ENCODE peak calls at places on chromosomes 5 and 9, in five cellular contexts. J, T, Q, F and Z are unnamed samples.

GRCh38 chr9:93304574-93305496 is 120.9 kb downstream of the WNK2 start:
- DNase-seq in T (peak), Q (no peak), F (peak), J (peak), Z (no peak)

GRCh38 chr5:142152383-142152730 is 43.8 kb downstream of the NDFIP1 start:
- DNase-seq in T (no peak), Q (no peak), F (no peak), J (no peak), Z (no peak)

GRCh38 chr9:82054264-82055015 is 65.9 kb downstream of the SPATA31D1 start:
- DNase-seq in F (peak), Q (no peak), T (no peak), J (no peak), Z (no peak)

GRCh38 chr5:157820593-157821252 is 38.2 kb downstream of the CLINT1 start:
- DNase-seq in F (peak), T (no peak), Q (peak), J (peak), Z (no peak)

GRCh38 chr5:150295172-150295611 is 5.6 kb upstream of the CAMK2A start:
- DNase-seq in J (no peak), F (no peak), Q (no peak), T (no peak), Z (no peak)

GRCh38 chr5:127839072-127839471 is 135.9 kb downstream of the CCDC192 start:
- DNase-seq in Q (no peak), J (no peak), T (no peak), F (no peak), Z (no peak)

GRCh38 chr9:98317134-98317857 is 61.8 kb upstream of the TBC1D2 start:
- DNase-seq in T (no peak), F (peak), Q (no peak), J (no peak), Z (no peak)

GRCh38 chr5:119269061-119269579 is 86.7 kb upstream of the TNFAIP8 start:
- DNase-seq in J (peak), T (no peak), F (peak), Q (no peak), Z (no peak)

GRCh38 chr9:93893899-93894690 is 61.1 kb downstream of the BARX1 start:
- DNase-seq in J (peak), F (no peak), Q (no peak), T (no peak), Z (no peak)

GRCh38 chr9:100322954-100323536 is 29.7 kb downstream of the TEX10 start:
- DNase-seq in F (peak), J (peak), T (peak), Q (no peak), Z (no peak)

GRCh38 chr5:142301487-142302035 is 23.3 kb downstream of the SPRY4 start:
- DNase-seq in Q (no peak), T (no peak), F (no peak), J (no peak), Z (no peak)